ENCODE peak calls at places on chromosome 5, in eight cellular contexts. L is brain microvascular endothelial cell; V is NCI-H146; E is PC-3; W is activated CD4-positive, CD25-positive, alpha-beta regulatory T cell treated with anti-CD3 and anti-CD28 coated beads, Interleukin-2, amount 50 U/mL, for 16 hours; G is putamen; U is LoVo; K is stimulated activated CD4-positive, alpha-beta T cell treated with anti-CD3 and anti-CD28 coated beads, Interleukin-4, amount 100 ng/mL, for 48 hours. I is an unnamed sample.

GRCh38 chr5:133292300-133292699 is 240.5 kb downstream of the HSPA4 start:
- DNase-seq in L (no peak), V (peak), E (peak), W (no peak), G (no peak), U (peak), K (no peak), I (peak)

GRCh38 chr5:153974131-153974812 is 64.4 kb downstream of the FAM114A2 start:
- DNase-seq in L (peak), V (peak), E (peak), W (no peak), G (peak), U (peak), K (peak), I (peak)

GRCh38 chr5:39775458-39776365 is 350.9 kb upstream of the DAB2 start:
- DNase-seq in L (peak), V (no peak), E (peak), W (no peak), G (no peak), U (no peak), K (no peak), I (peak)

GRCh38 chr5:19487484-19487883 is 500.5 kb downstream of the CDH18 start:
- DNase-seq in L (no peak), V (no peak), E (no peak), W (no peak), G (no peak), U (no peak), K (no peak), I (no peak)

GRCh38 chr5:40652441-40653220 is 27.1 kb upstream of the PTGER4 start:
- DNase-seq in L (no peak), V (peak), E (no peak), W (no peak), G (no peak), U (no peak), K (no peak), I (no peak)

GRCh38 chr5:29150840-29151239 is 2042.6 kb upstream of the CDH6 start:
- DNase-seq in L (no peak), V (no peak), E (no peak), W (no peak), G (no peak), U (no peak), K (no peak), I (no peak)

GRCh38 chr5:163915481-163915961 is 410.1 kb downstream of the MAT2B start:
- DNase-seq in L (no peak), V (no peak), E (peak), W (no peak), G (no peak), U (no peak), K (no peak), I (no peak)

GRCh38 chr5:115068239-115069086 is 101.2 kb downstream of the TRIM36 start:
- DNase-seq in L (peak), V (peak), E (peak), W (no peak), G (no peak), U (peak), K (peak), I (peak)

GRCh38 chr5:105943119-105943518 is 1727.6 kb downstream of the EFNA5 start:
- DNase-seq in L (no peak), V (no peak), E (no peak), W (no peak), G (no peak), U (no peak), K (no peak), I (no peak)

GRCh38 chr5:171867786-171868185 is 82.2 kb downstream of the SMIM23 start:
- DNase-seq in L (peak), V (no peak), E (no peak), W (no peak), G (no peak), U (no peak), K (no peak), I (no peak)

GRCh38 chr5:155263381-155263780 is 249.8 kb downstream of the KIF4B start:
- DNase-seq in L (no peak), V (no peak), E (no peak), W (no peak), G (no peak), U (no peak), K (no peak), I (no peak)

GRCh38 chr5:85453026-85453349 is 1068.3 kb upstream of the EDIL3 start:
- DNase-seq in L (no peak), V (no peak), E (peak), W (no peak), G (no peak), U (no peak), K (no peak), I (no peak)

GRCh38 chr5:157189223-157189622 is 8.6 kb downstream of the ITK start:
- DNase-seq in L (no peak), V (no peak), E (no peak), W (no peak), G (no peak), U (no peak), K (no peak), I (no peak)

GRCh38 chr5:113227798-113228197 is 207.0 kb downstream of the TSSK1B start:
- DNase-seq in L (no peak), V (no peak), E (no peak), W (no peak), G (no peak), U (no peak), K (no peak), I (no peak)

GRCh38 chr5:473344-474192 is 30.6 kb downstream of the EXOC3 start:
- DNase-seq in L (no peak), V (peak), E (peak), W (no peak), G (peak), U (peak), K (no peak), I (peak)

GRCh38 chr5:14557203-14557725 is 24.3 kb upstream of the OTULINL start:
- DNase-seq in L (no peak), V (no peak), E (no peak), W (no peak), G (no peak), U (peak), K (no peak), I (no peak)

GRCh38 chr5:57862471-57863282 is 380.1 kb upstream of the ACTBL2 start:
- DNase-seq in L (peak), V (no peak), E (peak), W (no peak), G (peak), U (no peak), K (no peak), I (no peak)

GRCh38 chr5:155129513-155129880 is 115.9 kb downstream of the KIF4B start:
- DNase-seq in L (no peak), V (no peak), E (peak), W (no peak), G (no peak), U (no peak), K (no peak), I (peak)

GRCh38 chr5:178590141-178590923 is at the start of gene COL23A1:
- DNase-seq in L (peak), V (peak), E (peak), W (no peak), G (no peak), U (no peak), K (peak), I (no peak)

GRCh38 chr5:32123889-32124676 is 50.0 kb downstream of the GOLPH3 start:
- DNase-seq in L (no peak), V (no peak), E (no peak), W (no peak), G (no peak), U (no peak), K (no peak), I (no peak)

GRCh38 chr5:169354921-169355320 is 54.0 kb upstream of the SLIT3 start:
- DNase-seq in L (no peak), V (no peak), E (peak), W (no peak), G (no peak), U (no peak), K (no peak), I (no peak)

GRCh38 chr5:33448118-33448517 is 7.4 kb downstream of the TARS1 start:
- DNase-seq in L (no peak), V (no peak), E (no peak), W (no peak), G (no peak), U (no peak), K (no peak), I (no peak)

GRCh38 chr5:128966375-128966774 is 1.1 kb downstream of the SLC27A6 start:
- DNase-seq in L (no peak), V (no peak), E (no peak), W (no peak), G (no peak), U (no peak), K (no peak), I (no peak)

GRCh38 chr5:107812570-107813141 is 141.9 kb upstream of the EFNA5 start:
- DNase-seq in L (peak), V (no peak), E (peak), W (no peak), G (no peak), U (no peak), K (no peak), I (no peak)

GRCh38 chr5:17132444-17133083 is 84.9 kb upstream of the BASP1 start:
- DNase-seq in L (peak), V (peak), E (peak), W (no peak), G (no peak), U (peak), K (no peak), I (peak)

GRCh38 chr5:15584528-15584927 is 84.5 kb downstream of the FBXL7 start:
- DNase-seq in L (no peak), V (no peak), E (no peak), W (no peak), G (no peak), U (no peak), K (no peak), I (no peak)

GRCh38 chr5:149439899-149440655 is 61.0 kb upstream of the IL17B start:
- DNase-seq in L (no peak), V (peak), E (peak), W (no peak), G (no peak), U (peak), K (no peak), I (peak)

GRCh38 chr5:131430794-131431193 is 166.9 kb downstream of the CDC42SE2 start:
- DNase-seq in L (peak), V (no peak), E (no peak), W (no peak), G (no peak), U (no peak), K (no peak), I (no peak)

GRCh38 chr5:145180341-145180740 is 654.8 kb downstream of the PRELID2 start:
- DNase-seq in L (no peak), V (no peak), E (no peak), W (no peak), G (no peak), U (no peak), K (no peak), I (no peak)

GRCh38 chr5:3386676-3387075 is 209.0 kb upstream of the IRX1 start:
- DNase-seq in L (no peak), V (no peak), E (no peak), W (no peak), G (no peak), U (no peak), K (no peak), I (no peak)

GRCh38 chr5:5665225-5666075 is 243.0 kb downstream of the ICE1 start:
- DNase-seq in L (peak), V (no peak), E (peak), W (no peak), G (no peak), U (peak), K (no peak), I (no peak)

GRCh38 chr5:106311230-106311629 is 1359.5 kb downstream of the EFNA5 start:
- DNase-seq in L (peak), V (no peak), E (peak), W (no peak), G (no peak), U (no peak), K (no peak), I (no peak)

GRCh38 chr5:128596071-128596470 is 58.0 kb upstream of the FBN2 start:
- DNase-seq in L (peak), V (no peak), E (no peak), W (no peak), G (no peak), U (no peak), K (no peak), I (no peak)

GRCh38 chr5:98769256-98770157 is 4.0 kb upstream of the RGMB start:
- DNase-seq in L (peak), V (peak), E (peak), W (no peak), G (no peak), U (peak), K (no peak), I (peak)

GRCh38 chr5:142428036-142428772 is 103.4 kb upstream of the SPRY4 start:
- DNase-seq in L (no peak), V (no peak), E (no peak), W (no peak), G (no peak), U (no peak), K (no peak), I (no peak)

GRCh38 chr5:17277907-17278306 is 60.5 kb downstream of the BASP1 start:
- DNase-seq in L (no peak), V (no peak), E (no peak), W (no peak), G (no peak), U (no peak), K (no peak), I (no peak)

GRCh38 chr5:67301285-67301904 is 104.8 kb upstream of the CD180 start:
- DNase-seq in L (peak), V (no peak), E (peak), W (no peak), G (no peak), U (no peak), K (no peak), I (peak)

I was measured in RKO.